ENCODE peak calls at places on chromosomes 11 and 22, in four cellular contexts. T is ovary, X is AG09319, N is GM06990. M is an unnamed sample.

GRCh38 chr11:444397-445144 is 2.8 kb upstream of the ANO9 start:
- DNase-seq in T (no peak), X (no peak), N (peak), M (no peak)

GRCh38 chr11:110032257-110032656 is 60.9 kb upstream of the ZC3H12C start:
- DNase-seq in T (no peak), X (no peak), N (no peak), M (no peak)

GRCh38 chr22:26847046-26847445 is 189.7 kb downstream of the MIAT start:
- DNase-seq in T (no peak), X (no peak), N (no peak), M (no peak)

GRCh38 chr11:87290304-87290922 is 252.7 kb downstream of the TMEM135 start:
- DNase-seq in T (no peak), X (no peak), N (no peak), M (no peak)

GRCh38 chr11:121112498-121113455 is 11.7 kb downstream of the TECTA start:
- DNase-seq in T (peak), X (no peak), N (peak), M (no peak)

GRCh38 chr11:2305862-2306823 is 4.3 kb downstream of the TSPAN32 start:
- DNase-seq in T (peak), X (peak), N (no peak), M (no peak)

GRCh38 chr22:37518509-37519267 is 527 bp downstream of the CARD10 start:
- DNase-seq in T (peak), X (no peak), N (no peak), M (no peak)

GRCh38 chr11:46410021-46410420 is 18.4 kb upstream of the CHRM4 start:
- DNase-seq in T (no peak), X (no peak), N (no peak), M (no peak)

GRCh38 chr11:128741511-128741910 is 47.6 kb downstream of the FLI1 start:
- DNase-seq in T (no peak), X (no peak), N (no peak), M (no peak)

GRCh38 chr11:31640611-31641010 is 131.0 kb downstream of the ELP4 start:
- DNase-seq in T (no peak), X (no peak), N (no peak), M (no peak)

GRCh38 chr11:114111369-114112042 is 52.0 kb downstream of the ZBTB16 start:
- DNase-seq in T (no peak), X (no peak), N (no peak), M (no peak)

GRCh38 chr11:73192272-73192671 is 25.8 kb upstream of the P2RY2 start:
- DNase-seq in T (peak), X (no peak), N (no peak), M (no peak)

GRCh38 chr11:1553808-1554594 is 18.1 kb downstream of the DUSP8 start:
- DNase-seq in T (no peak), X (no peak), N (no peak), M (no peak)

GRCh38 chr22:30279389-30279788 is 9.9 kb downstream of the CASTOR1 start:
- DNase-seq in T (no peak), X (no peak), N (no peak), M (no peak)

GRCh38 chr11:57514538-57515331 is 767 bp downstream of the SLC43A1 start:
- DNase-seq in T (peak), X (no peak), N (peak), M (peak)

GRCh38 chr11:124170801-124171586 is 12.2 kb upstream of the OR10D3 start:
- DNase-seq in T (no peak), X (no peak), N (no peak), M (no peak)

GRCh38 chr22:45553333-45554039 is 50.8 kb downstream of the FBLN1 start:
- DNase-seq in T (peak), X (peak), N (peak), M (peak)

GRCh38 chr11:27201454-27202302 is 161.1 kb downstream of the BBOX1 start:
- DNase-seq in T (peak), X (no peak), N (no peak), M (no peak)

GRCh38 chr22:21001601-21002325 is at the start of gene THAP7:
- DNase-seq in T (peak), X (peak), N (peak), M (peak)
- TF ChIP-seq CTCF in T (peak), X (no peak), N (no peak), M (no peak)

DNA sequence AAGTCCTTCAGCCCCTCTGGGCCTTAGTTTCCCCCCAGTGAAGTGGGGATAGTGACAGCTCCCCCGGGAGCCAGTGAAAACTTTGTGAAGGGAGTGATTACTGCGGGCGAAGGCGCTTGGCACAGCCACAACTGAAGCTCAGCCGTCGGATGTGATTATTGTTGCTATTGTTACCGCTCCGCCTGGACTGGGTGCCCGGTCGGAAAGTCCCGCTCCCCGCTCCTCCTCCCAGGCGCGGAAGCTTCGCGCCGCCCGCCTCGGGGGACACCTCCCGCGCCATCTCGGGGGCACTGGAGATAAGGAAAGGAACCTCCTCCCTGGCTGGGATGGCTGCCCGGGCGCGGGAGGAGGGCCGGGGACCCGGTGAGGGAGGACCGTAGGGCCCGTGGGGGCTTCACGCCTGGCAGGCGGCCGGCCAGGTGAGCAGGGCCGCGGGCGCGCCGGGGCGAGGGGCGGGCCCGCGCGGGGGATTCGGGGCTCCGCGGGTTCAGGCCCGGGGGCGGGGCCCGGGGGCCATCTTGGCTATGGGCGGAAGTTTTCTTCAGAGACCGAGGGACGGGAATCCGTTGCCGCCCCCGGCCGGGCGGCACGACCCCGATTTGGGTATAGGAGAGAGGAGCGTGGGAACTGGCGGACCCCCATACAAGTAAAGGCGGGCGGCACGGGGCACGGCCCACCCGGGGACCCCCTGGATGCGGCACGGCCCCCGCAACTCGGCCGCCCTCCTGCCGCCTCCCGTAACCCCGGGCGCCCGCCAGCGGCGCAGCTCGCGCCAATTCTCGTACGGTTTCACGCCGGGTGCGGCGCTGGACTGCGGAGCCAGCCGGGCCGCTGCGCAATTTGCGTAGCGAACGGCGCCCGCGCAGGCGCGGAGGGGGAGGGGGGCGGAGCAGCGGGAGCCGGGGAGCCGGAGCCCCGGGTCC is at the start of gene GPR137:
- DNase-seq in T (peak), X (no peak), N (peak), M (peak)
- TF ChIP-seq CTCF in T (peak), X (no peak), N (no peak), M (no peak)

GRCh38 chr11:60348116-60348515 is 21.1 kb downstream of the MS4A6E start:
- DNase-seq in T (no peak), X (no peak), N (no peak), M (no peak)
- TF ChIP-seq CTCF in T (no peak), X (no peak), N (peak), M (no peak)

GRCh38 chr11:102111011-102111786 is 952 bp downstream of the YAP1 start:
- DNase-seq in T (peak), X (peak), N (peak), M (no peak)
- TF ChIP-seq CTCF in T (no peak), X (peak), N (no peak), M (no peak)

DNA sequence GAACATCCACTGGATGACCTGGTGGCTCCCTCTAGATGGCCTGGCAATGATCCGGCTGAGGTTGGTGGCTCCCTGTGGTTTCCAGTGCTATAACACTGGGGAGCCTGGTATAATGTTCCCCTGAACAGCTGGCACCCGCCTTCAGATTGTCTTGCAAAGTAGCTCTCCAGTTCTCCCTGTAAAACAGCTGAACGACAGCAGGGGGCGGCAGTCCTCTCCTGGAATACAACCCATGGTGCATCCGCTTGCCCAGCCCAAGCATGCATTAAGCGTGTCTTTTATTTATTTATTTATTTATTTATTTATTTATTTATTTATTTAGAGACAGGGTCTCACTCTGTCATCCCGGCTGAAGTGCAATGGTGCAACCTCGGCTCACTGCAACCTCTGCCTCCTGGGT is 258.9 kb downstream of the BUD13 start:
- DNase-seq in T (no peak), X (no peak), N (no peak), M (no peak)
- TF ChIP-seq CTCF in T (no peak), X (peak), N (peak), M (no peak)

GRCh38 chr11:62546937-62547625 is 475 bp upstream of the AHNAK start:
- DNase-seq in T (peak), X (no peak), N (no peak), M (no peak)
- TF ChIP-seq CTCF in T (no peak), X (no peak), N (no peak), M (no peak)

DNA sequence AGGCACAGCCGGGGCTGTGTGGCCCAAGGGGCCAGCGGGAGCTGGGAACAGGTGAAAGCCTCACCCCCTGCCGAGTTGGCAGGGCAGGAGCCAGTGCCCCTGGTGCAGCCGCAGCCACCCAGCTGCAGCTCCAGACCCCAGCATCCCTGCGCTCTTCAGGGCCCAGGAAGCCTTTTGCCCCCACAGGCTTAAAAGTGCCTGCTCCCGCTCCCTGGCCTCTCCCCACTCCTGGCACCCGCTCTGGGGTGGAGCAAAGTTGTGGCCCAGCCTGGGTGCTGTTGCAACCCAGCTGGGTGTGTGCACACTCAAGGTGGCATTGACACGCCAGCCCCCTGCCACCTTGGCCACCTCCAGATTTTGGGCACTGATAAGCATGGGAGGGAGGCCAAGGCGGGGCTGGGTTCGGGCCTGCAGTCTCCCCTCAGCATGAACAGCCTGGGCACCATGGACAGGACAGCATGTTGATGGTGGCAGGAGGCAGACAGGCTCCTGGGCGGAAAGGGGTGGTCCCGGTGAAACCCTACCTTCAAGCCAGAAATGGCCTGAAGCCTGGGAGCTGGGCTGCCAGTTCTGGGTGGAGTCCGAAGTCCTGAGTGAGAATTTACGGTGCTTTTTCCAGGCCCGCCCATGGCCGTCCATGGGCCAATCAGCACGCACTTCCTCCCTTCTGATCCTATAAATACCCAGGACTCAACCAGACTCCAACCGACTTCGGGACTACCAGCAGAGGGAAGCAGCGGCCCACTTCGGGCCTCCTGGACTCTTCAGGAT is 23.5 kb upstream of the RNASEH2C start:
- DNase-seq in T (no peak), X (no peak), N (no peak), M (no peak)
- TF ChIP-seq CTCF in T (no peak), X (peak), N (peak), M (no peak)

DNA sequence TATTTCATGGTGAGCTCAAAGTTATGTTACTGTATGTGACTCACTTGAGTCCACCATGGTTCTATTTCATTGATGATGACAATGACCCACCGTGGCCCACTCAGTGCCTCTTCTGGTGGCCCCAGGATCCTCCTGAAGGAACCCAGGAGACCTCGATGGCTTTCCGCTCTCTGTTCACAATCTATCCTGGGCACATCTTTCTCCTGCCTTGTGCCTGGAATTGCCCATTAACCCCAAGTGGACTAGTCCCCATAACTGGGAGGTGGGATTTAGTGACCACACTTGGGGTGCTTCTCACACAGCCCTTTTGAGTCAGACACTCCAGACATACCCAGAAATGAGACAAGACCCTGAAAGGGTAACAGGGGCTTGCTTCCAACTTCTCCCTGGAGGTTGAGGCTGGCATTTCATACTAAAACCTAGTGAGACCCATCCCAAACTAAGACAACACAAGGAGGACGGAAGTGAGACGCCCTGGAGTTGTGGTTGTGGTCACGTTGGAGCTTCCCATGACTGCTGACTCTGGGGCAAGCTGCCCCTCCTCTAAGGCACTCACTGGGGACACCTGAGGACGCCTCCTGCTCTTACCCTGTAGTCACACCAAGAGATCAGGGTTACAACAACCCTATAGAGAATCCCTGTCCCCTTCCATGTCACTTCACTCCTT is 22.1 kb downstream of the IGLL5 start:
- DNase-seq in T (no peak), X (no peak), N (no peak), M (no peak)
- TF ChIP-seq CTCF in T (no peak), X (no peak), N (no peak), M (no peak)

GRCh38 chr11:30333405-30333804 is 10.5 kb downstream of the ARL14EP start:
- DNase-seq in T (no peak), X (no peak), N (no peak), M (no peak)
- TF ChIP-seq CTCF in T (no peak), X (peak), N (peak), M (no peak)

M was measured in activated B cell treated with CpG ODN at 0.5 μM for 24 hours.